ENCODE peak calls at places on chromosomes 7 and 10, in five cellular contexts. One of them, this sample, is unnamed. For H3K27me3, the result is how much of the 10 kb centered on the place peaks cover.

GRCh38 chr7:116740758-116741462 is 68.9 kb downstream of the MET start:
- DNase-seq in transverse colon: no peak
- DNase-seq in breast epithelium: no peak
- DNase-seq in sigmoid colon: no peak
- DNase-seq in HCT116: no peak
- DNase-seq in this sample: no peak

GRCh38 chr10:100528885-100529472 is 692 bp downstream of the NDUFB8 start:
- DNase-seq in transverse colon: no peak
- DNase-seq in HCT116: no peak
- DNase-seq in sigmoid colon: peak
- DNase-seq in breast epithelium: no peak
- DNase-seq in this sample: no peak

GRCh38 chr10:51097546-51097945 is 23.3 kb downstream of the PRKG1 start:
- DNase-seq in HCT116: no peak
- DNase-seq in sigmoid colon: no peak
- DNase-seq in transverse colon: no peak
- DNase-seq in breast epithelium: no peak
- DNase-seq in this sample: no peak

GRCh38 chr10:49592726-49593563 is 17.2 kb upstream of the SLC18A3 start:
- DNase-seq in sigmoid colon: no peak
- DNase-seq in transverse colon: peak
- DNase-seq in HCT116: peak
- DNase-seq in breast epithelium: no peak
- DNase-seq in this sample: no peak

GRCh38 chr10:6593140-6593740 is 13.2 kb upstream of the PRKCQ start:
- DNase-seq in HCT116: no peak
- DNase-seq in breast epithelium: no peak
- DNase-seq in sigmoid colon: no peak
- DNase-seq in transverse colon: no peak
- DNase-seq in this sample: no peak

GRCh38 chr7:17038160-17038782 is 156.5 kb upstream of the AGR3 start:
- DNase-seq in transverse colon: no peak
- DNase-seq in HCT116: no peak
- DNase-seq in breast epithelium: no peak
- DNase-seq in sigmoid colon: no peak
- DNase-seq in this sample: no peak

GRCh38 chr7:102282465-102283362 is 4.0 kb upstream of the SH2B2 start:
- DNase-seq in HCT116: no peak
- DNase-seq in transverse colon: no peak
- DNase-seq in breast epithelium: no peak
- DNase-seq in sigmoid colon: no peak
- DNase-seq in this sample: no peak

GRCh38 chr7:88480266-88480665 is 173.6 kb upstream of the STEAP4 start:
- DNase-seq in breast epithelium: no peak
- DNase-seq in sigmoid colon: no peak
- DNase-seq in HCT116: no peak
- DNase-seq in transverse colon: no peak
- DNase-seq in this sample: no peak

GRCh38 chr10:48896756-48897437 is 42.7 kb downstream of the LRRC18 start:
- DNase-seq in transverse colon: no peak
- DNase-seq in sigmoid colon: no peak
- DNase-seq in HCT116: no peak
- DNase-seq in breast epithelium: no peak
- DNase-seq in this sample: peak

GRCh38 chr7:33868151-33868550 is 37.2 kb upstream of the BMPER start:
- DNase-seq in transverse colon: no peak
- DNase-seq in breast epithelium: no peak
- DNase-seq in HCT116: no peak
- DNase-seq in sigmoid colon: no peak
- DNase-seq in this sample: no peak

GRCh38 chr7:100865971-100866720 is 1.0 kb upstream of the TRIP6 start:
- DNase-seq in breast epithelium: peak
- DNase-seq in transverse colon: peak
- DNase-seq in sigmoid colon: peak
- DNase-seq in HCT116: peak
- DNase-seq in this sample: peak

GRCh38 chr10:108363566-108363965 is 1199.1 kb upstream of the SORCS1 start:
- DNase-seq in breast epithelium: no peak
- DNase-seq in HCT116: no peak
- DNase-seq in transverse colon: no peak
- DNase-seq in sigmoid colon: no peak
- DNase-seq in this sample: no peak

GRCh38 chr7:95630702-95631458 is 34.6 kb upstream of the PDK4 start:
- DNase-seq in HCT116: no peak
- DNase-seq in breast epithelium: no peak
- DNase-seq in sigmoid colon: no peak
- DNase-seq in transverse colon: no peak
- DNase-seq in this sample: no peak

GRCh38 chr7:120842131-120842621 is 15.8 kb downstream of the TSPAN12 start:
- DNase-seq in HCT116: no peak
- DNase-seq in sigmoid colon: no peak
- DNase-seq in breast epithelium: no peak
- DNase-seq in transverse colon: no peak
- DNase-seq in this sample: no peak

GRCh38 chr7:115267503-115267902 is 345.6 kb downstream of the MDFIC start:
- DNase-seq in breast epithelium: no peak
- DNase-seq in sigmoid colon: no peak
- DNase-seq in HCT116: no peak
- DNase-seq in transverse colon: no peak
- DNase-seq in this sample: no peak

GRCh38 chr7:102080371-102081243 is 206.1 kb upstream of the SH2B2 start:
- DNase-seq in transverse colon: no peak
- DNase-seq in sigmoid colon: no peak
- DNase-seq in breast epithelium: no peak
- DNase-seq in HCT116: no peak
- DNase-seq in this sample: no peak

GRCh38 chr10:120121768-120122167 is 229.2 kb downstream of the SEC23IP start:
- DNase-seq in HCT116: no peak
- DNase-seq in breast epithelium: no peak
- DNase-seq in transverse colon: no peak
- DNase-seq in sigmoid colon: no peak
- DNase-seq in this sample: no peak

GRCh38 chr7:68440870-68441269 is 1157.4 kb upstream of the AUTS2 start:
- DNase-seq in transverse colon: no peak
- DNase-seq in sigmoid colon: no peak
- DNase-seq in HCT116: no peak
- DNase-seq in breast epithelium: no peak
- DNase-seq in this sample: no peak

GRCh38 chr7:1432411-1433082 is 26.7 kb downstream of the MICALL2 start:
- DNase-seq in transverse colon: peak
- DNase-seq in HCT116: peak
- DNase-seq in breast epithelium: no peak
- DNase-seq in sigmoid colon: peak
- DNase-seq in this sample: peak

GRCh38 chr7:100559127-100559526 is 14.6 kb downstream of the SAP25 start:
- DNase-seq in transverse colon: no peak
- DNase-seq in sigmoid colon: no peak
- DNase-seq in breast epithelium: no peak
- DNase-seq in HCT116: no peak
- DNase-seq in this sample: no peak

GRCh38 chr7:145665499-145666258 is 450.9 kb upstream of the CNTNAP2 start:
- DNase-seq in sigmoid colon: no peak
- DNase-seq in HCT116: no peak
- DNase-seq in transverse colon: no peak
- DNase-seq in breast epithelium: no peak
- DNase-seq in this sample: no peak

GRCh38 chr7:142880886-142881505 is 4.5 kb downstream of the TRPV6 start:
- DNase-seq in transverse colon: no peak
- DNase-seq in breast epithelium: no peak
- DNase-seq in sigmoid colon: no peak
- DNase-seq in HCT116: peak
- DNase-seq in this sample: peak

GRCh38 chr7:132292803-132293202 is 283.5 kb downstream of the PLXNA4 start:
- DNase-seq in HCT116: no peak
- DNase-seq in breast epithelium: no peak
- DNase-seq in transverse colon: no peak
- DNase-seq in sigmoid colon: no peak
- DNase-seq in this sample: no peak

GRCh38 chr10:48770558-48771089 is 86.0 kb downstream of the WDFY4 start:
- DNase-seq in sigmoid colon: no peak
- DNase-seq in transverse colon: no peak
- DNase-seq in HCT116: no peak
- DNase-seq in breast epithelium: no peak
- DNase-seq in this sample: no peak

GRCh38 chr7:22430457-22430856 is 69.5 kb downstream of the STEAP1B start:
- DNase-seq in sigmoid colon: no peak
- DNase-seq in HCT116: no peak
- DNase-seq in transverse colon: no peak
- DNase-seq in breast epithelium: no peak
- DNase-seq in this sample: no peak

GRCh38 chr10:9792181-9792580 is 1225.5 kb upstream of the CELF2 start:
- DNase-seq in HCT116: no peak
- DNase-seq in transverse colon: no peak
- DNase-seq in breast epithelium: no peak
- DNase-seq in sigmoid colon: no peak
- DNase-seq in this sample: no peak

GRCh38 chr7:88219781-88220747 is at the start of gene SRI:
- DNase-seq in sigmoid colon: peak
- DNase-seq in HCT116: peak
- DNase-seq in breast epithelium: peak
- DNase-seq in transverse colon: peak
- DNase-seq in this sample: peak

GRCh38 chr10:91745086-91745831 is 53.0 kb upstream of the TNKS2 start:
- DNase-seq in breast epithelium: peak
- DNase-seq in HCT116: peak
- DNase-seq in transverse colon: no peak
- DNase-seq in sigmoid colon: no peak
- DNase-seq in this sample: no peak

GRCh38 chr7:16579216-16579615 is 52.6 kb downstream of the LRRC72 start:
- DNase-seq in sigmoid colon: no peak
- DNase-seq in breast epithelium: no peak
- DNase-seq in HCT116: no peak
- DNase-seq in transverse colon: no peak
- DNase-seq in this sample: no peak

GRCh38 chr10:103080891-103081581 is 112.0 kb downstream of the NT5C2 start:
- DNase-seq in transverse colon: no peak
- DNase-seq in breast epithelium: no peak
- DNase-seq in HCT116: no peak
- DNase-seq in sigmoid colon: no peak
- DNase-seq in this sample: no peak

GRCh38 chr10:121536271-121536918 is 61.8 kb downstream of the FGFR2 start:
- DNase-seq in transverse colon: no peak
- DNase-seq in breast epithelium: no peak
- DNase-seq in HCT116: no peak
- DNase-seq in sigmoid colon: no peak
- DNase-seq in this sample: no peak
- H3K27me3 ChIP-seq in transverse colon: under half
- H3K27me3 ChIP-seq in breast epithelium: under half
- H3K27me3 ChIP-seq in HCT116: under half
- H3K27me3 ChIP-seq in sigmoid colon: under half
- H3K27me3 ChIP-seq in this sample: under half

GRCh38 chr10:117740696-117741222 is 198.2 kb downstream of the EMX2 start:
- DNase-seq in transverse colon: no peak
- DNase-seq in breast epithelium: no peak
- DNase-seq in HCT116: no peak
- DNase-seq in sigmoid colon: no peak
- DNase-seq in this sample: no peak

GRCh38 chr10:117740088-117740487 is 197.5 kb downstream of the EMX2 start:
- DNase-seq in breast epithelium: no peak
- DNase-seq in transverse colon: no peak
- DNase-seq in sigmoid colon: no peak
- DNase-seq in HCT116: no peak
- DNase-seq in this sample: no peak

GRCh38 chr10:117736655-117737054 is 194.1 kb downstream of the EMX2 start:
- DNase-seq in transverse colon: no peak
- DNase-seq in breast epithelium: no peak
- DNase-seq in HCT116: peak
- DNase-seq in sigmoid colon: no peak
- DNase-seq in this sample: no peak

GRCh38 chr10:117729156-117729555 is 186.6 kb downstream of the EMX2 start:
- DNase-seq in breast epithelium: no peak
- DNase-seq in transverse colon: no peak
- DNase-seq in HCT116: no peak
- DNase-seq in sigmoid colon: no peak
- DNase-seq in this sample: no peak

GRCh38 chr10:117734626-117735405 is 192.3 kb downstream of the EMX2 start:
- DNase-seq in transverse colon: no peak
- DNase-seq in sigmoid colon: no peak
- DNase-seq in HCT116: no peak
- DNase-seq in breast epithelium: no peak
- DNase-seq in this sample: peak
- H3K4me3 ChIP-seq in transverse colon: no peak
- H3K4me3 ChIP-seq in sigmoid colon: no peak
- H3K4me3 ChIP-seq in HCT116: no peak
- H3K4me3 ChIP-seq in breast epithelium: no peak
- H3K4me3 ChIP-seq in this sample: no peak

GRCh38 chr10:22252801-22253577 is 35.2 kb upstream of the EBLN1 start:
- DNase-seq in breast epithelium: no peak
- DNase-seq in sigmoid colon: peak
- DNase-seq in HCT116: no peak
- DNase-seq in transverse colon: peak
- DNase-seq in this sample: peak

GRCh38 chr10:22250897-22251605 is 33.2 kb upstream of the EBLN1 start:
- DNase-seq in sigmoid colon: no peak
- DNase-seq in transverse colon: no peak
- DNase-seq in HCT116: no peak
- DNase-seq in breast epithelium: no peak
- DNase-seq in this sample: no peak

GRCh38 chr10:22253578-22253882 is 35.7 kb upstream of the EBLN1 start:
- DNase-seq in breast epithelium: peak
- DNase-seq in sigmoid colon: no peak
- DNase-seq in transverse colon: peak
- DNase-seq in HCT116: no peak
- DNase-seq in this sample: peak

GRCh38 chr10:22251751-22252285 is 34.0 kb upstream of the EBLN1 start:
- DNase-seq in breast epithelium: peak
- DNase-seq in HCT116: no peak
- DNase-seq in transverse colon: peak
- DNase-seq in sigmoid colon: peak
- DNase-seq in this sample: peak

GRCh38 chr10:22252286-22252800 is 34.5 kb upstream of the EBLN1 start:
- DNase-seq in transverse colon: peak
- DNase-seq in sigmoid colon: peak
- DNase-seq in breast epithelium: peak
- DNase-seq in HCT116: no peak
- DNase-seq in this sample: peak
- TF ChIP-seq POLR2AphosphoS5 in transverse colon: no peak
- TF ChIP-seq POLR2AphosphoS5 in sigmoid colon: no peak
- TF ChIP-seq POLR2AphosphoS5 in breast epithelium: peak
- TF ChIP-seq POLR2AphosphoS5 in HCT116: no peak
- TF ChIP-seq POLR2AphosphoS5 in this sample: no peak

DNA sequence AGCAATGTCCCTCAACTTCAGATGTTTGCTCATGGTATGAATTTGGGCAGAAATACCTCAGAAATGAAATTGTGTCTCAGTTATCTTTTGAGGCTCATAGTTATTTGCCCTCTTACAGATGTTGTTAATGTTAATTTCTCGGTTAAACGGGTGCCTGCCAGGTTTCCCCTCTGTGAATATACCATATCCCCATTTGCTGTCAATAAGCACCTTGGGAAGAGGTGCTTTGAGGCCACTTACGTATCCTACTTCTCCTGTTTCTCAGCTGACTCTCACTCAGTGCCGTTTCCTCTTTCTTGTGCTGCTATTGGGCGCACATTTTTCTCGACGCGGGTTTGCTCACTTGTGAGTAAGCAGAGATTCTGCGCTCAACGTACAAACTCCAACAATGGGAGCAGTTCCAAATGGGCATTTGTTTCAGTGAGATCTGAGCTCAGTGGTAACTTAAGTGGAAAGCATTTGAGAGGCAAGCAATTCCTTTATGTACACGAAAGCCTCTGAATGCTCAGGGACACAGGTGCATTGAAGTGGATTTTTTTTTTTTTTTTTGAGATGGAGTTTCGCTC is 34.8 kb upstream of the JAKMIP3 start:
- DNase-seq in breast epithelium: no peak
- DNase-seq in HCT116: no peak
- DNase-seq in transverse colon: no peak
- DNase-seq in sigmoid colon: no peak
- DNase-seq in this sample: no peak
- H3K27me3 ChIP-seq in breast epithelium: under half
- H3K27me3 ChIP-seq in HCT116: under half
- H3K27me3 ChIP-seq in transverse colon: half or more
- H3K27me3 ChIP-seq in sigmoid colon: under half
- H3K27me3 ChIP-seq in this sample: under half

This sample was measured in upper lobe of left lung.